ENCODE peak calls at places on chromosome 9, in four cellular contexts. D is tibial artery, S is body of pancreas, Z is transverse colon. O is an unnamed sample.

GRCh38 chr9:95167998-95168397 is 149.5 kb downstream of the FANCC start:
- DNase-seq in D (peak; percentile 55), S (peak; percentile 66), Z (peak; percentile 52), O (peak; percentile 71)

GRCh38 chr9:113931140-113931539 is 55.0 kb downstream of the ZNF618 start:
- DNase-seq in D (no peak), S (peak; percentile 5), Z (no peak), O (no peak)

GRCh38 chr9:85258823-85259370 is 482.9 kb downstream of the AGTPBP1 start:
- DNase-seq in D (peak; percentile 45), S (peak; percentile 68), Z (peak; percentile 57), O (peak; percentile 74)

GRCh38 chr9:105132576-105132975 is 111.9 kb upstream of the SLC44A1 start:
- DNase-seq in D (no peak), S (no peak), Z (no peak), O (no peak)

GRCh38 chr9:85215936-85216335 is 525.8 kb downstream of the AGTPBP1 start:
- DNase-seq in D (no peak), S (no peak), Z (no peak), O (no peak)

GRCh38 chr9:126317513-126317912 is 9.1 kb upstream of the MVB12B start:
- DNase-seq in D (no peak), S (no peak), Z (peak; percentile 51), O (peak; percentile 34)

GRCh38 chr9:138020120-138020794 is 142.7 kb downstream of the CACNA1B start:
- DNase-seq in D (no peak), S (no peak), Z (no peak), O (no peak)

GRCh38 chr9:92439921-92440750 is 15.9 kb upstream of the OMD start:
- DNase-seq in D (no peak), S (no peak), Z (no peak), O (no peak)

GRCh38 chr9:94167055-94167346 is 82.7 kb downstream of the PTPDC1 start:
- DNase-seq in D (no peak), S (no peak), Z (no peak), O (no peak)

GRCh38 chr9:121527371-121527770 is 27.7 kb upstream of the GGTA1 start:
- DNase-seq in D (no peak), S (no peak), Z (no peak), O (no peak)

DNA sequence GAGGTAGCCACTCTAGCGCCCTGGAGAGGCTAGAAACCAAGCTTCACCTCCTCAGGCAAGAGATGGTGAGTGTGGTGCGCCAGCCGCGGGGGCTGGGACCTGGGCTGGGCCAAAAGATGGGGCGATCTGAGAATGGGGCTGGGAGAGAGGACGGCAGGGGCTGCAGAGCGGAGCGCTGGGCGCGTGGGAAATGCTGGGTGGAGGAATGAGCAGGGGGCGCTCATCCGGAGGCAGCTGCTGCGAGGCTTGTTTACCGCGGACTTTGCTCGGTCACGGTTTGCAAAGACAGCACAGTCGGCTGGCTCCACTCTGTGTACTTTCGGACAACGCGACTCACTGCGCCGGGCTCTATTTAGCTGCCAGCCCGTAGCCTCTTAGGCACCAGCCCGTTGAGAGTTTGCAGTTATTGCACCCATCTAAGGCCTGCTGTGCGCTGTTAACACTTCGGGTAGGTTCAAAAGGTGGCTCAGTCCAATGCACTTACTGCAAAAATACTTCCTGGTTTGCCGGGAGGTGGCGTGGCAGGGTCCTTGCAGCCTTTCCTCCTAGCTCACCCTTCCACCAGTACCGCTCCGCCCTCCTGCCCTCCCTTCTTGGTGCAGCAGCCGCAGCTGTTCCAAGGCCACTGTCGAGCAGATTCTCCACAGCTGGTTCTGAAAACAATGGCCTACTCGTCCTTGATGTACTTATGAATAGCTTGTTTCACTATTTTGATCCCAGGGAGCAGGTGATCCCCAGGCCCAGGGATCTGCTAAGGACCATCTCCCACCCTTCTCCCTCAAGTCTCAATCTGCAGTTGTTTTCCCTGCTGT is 1.3 kb downstream of the LURAP1L start:
- DNase-seq in D (peak; percentile 89), S (peak; percentile 84), Z (peak; percentile 89), O (peak; percentile 83)
- TF ChIP-seq CTCF in D (peak; percentile 47), S (peak; percentile 66), Z (peak; percentile 56), O (peak; percentile 12)

DNA sequence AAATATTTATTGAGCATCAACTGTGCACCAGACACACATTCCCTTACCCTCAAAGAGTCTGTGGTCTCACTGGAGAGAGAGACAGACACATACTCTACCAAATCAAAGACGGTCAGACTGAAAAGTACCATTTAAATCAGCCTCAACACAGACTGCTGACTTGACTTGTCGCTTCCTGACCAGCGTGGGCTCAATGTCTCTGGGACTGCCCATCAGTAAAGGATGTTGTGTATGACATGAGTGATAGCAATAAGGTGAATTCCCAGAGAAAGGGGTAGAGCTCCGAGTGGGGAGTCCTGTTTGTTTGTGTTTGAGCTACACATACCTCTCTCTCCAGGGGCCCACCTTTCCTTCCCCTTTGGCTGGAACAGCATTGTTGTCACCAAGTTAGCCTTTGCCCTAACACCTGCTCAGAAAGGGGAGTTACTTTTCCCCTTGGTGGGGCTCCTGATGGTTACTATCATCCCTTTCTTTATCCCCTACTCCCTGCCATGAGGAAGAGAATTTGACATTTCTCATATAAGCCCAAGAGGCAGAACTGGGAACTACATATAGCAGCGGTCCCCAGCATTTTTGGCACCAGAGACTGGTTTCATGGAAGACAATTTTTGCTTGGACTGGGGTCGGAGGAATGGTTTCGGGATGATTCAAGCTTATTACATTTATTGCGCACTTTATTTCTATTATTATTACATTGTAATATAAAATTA is 33.9 kb downstream of the NR4A3 start:
- DNase-seq in D (no peak), S (no peak), Z (no peak), O (no peak)
- TF ChIP-seq CTCF in D (no peak), S (no peak), Z (no peak), O (no peak)

GRCh38 chr9:128704356-128704670 is 2.0 kb downstream of the PKN3 start:
- DNase-seq in D (no peak), S (no peak), Z (no peak), O (no peak)

GRCh38 chr9:128702949-128703615 is 779 bp downstream of the PKN3 start:
- DNase-seq in D (no peak), S (no peak), Z (no peak), O (no peak)

GRCh38 chr9:128705051-128705965 is 3.0 kb downstream of the PKN3 start:
- DNase-seq in D (no peak), S (no peak), Z (no peak), O (no peak)

GRCh38 chr9:128703616-128704355 is 1.5 kb downstream of the PKN3 start:
- DNase-seq in D (no peak), S (no peak), Z (no peak), O (no peak)

DNA sequence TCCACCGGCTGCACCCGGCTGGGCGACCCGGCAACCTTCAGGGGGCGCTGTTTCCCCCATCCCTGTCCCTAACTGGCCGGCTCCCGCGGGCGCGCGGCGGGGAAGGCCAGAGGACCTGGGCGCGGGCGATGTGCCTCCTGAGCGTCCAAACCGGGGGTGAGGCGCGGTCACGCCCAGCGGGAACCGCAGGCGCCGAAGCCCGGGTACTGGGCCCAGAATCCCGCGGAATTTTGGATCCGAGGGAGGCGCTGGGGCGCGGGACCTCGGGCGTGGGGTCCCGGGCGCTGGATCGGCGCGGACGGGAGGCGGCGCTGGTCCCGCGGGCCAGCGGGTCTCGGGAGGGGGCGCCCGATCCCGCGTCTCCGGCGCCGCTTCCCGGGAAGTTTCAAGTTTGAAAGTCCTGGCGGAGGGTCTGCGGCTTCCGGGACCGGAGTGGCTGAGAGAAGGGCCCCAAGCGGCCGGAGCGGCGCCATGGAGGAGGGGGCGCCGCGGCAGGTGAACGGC is at the start of gene PKN3:
- DNase-seq in D (peak; percentile 80), S (peak; percentile 88), Z (peak; percentile 92), O (peak; percentile 91)
- TF ChIP-seq CTCF in D (peak; percentile 86), S (peak; percentile 85), Z (peak; percentile 89), O (peak; percentile 75)

GRCh38 chr9:10112070-10112469 is 500.7 kb downstream of the PTPRD start:
- DNase-seq in D (no peak), S (no peak), Z (no peak), O (no peak)
- TF ChIP-seq CTCF in D (no peak), S (no peak), Z (no peak), O (no peak)

DNA sequence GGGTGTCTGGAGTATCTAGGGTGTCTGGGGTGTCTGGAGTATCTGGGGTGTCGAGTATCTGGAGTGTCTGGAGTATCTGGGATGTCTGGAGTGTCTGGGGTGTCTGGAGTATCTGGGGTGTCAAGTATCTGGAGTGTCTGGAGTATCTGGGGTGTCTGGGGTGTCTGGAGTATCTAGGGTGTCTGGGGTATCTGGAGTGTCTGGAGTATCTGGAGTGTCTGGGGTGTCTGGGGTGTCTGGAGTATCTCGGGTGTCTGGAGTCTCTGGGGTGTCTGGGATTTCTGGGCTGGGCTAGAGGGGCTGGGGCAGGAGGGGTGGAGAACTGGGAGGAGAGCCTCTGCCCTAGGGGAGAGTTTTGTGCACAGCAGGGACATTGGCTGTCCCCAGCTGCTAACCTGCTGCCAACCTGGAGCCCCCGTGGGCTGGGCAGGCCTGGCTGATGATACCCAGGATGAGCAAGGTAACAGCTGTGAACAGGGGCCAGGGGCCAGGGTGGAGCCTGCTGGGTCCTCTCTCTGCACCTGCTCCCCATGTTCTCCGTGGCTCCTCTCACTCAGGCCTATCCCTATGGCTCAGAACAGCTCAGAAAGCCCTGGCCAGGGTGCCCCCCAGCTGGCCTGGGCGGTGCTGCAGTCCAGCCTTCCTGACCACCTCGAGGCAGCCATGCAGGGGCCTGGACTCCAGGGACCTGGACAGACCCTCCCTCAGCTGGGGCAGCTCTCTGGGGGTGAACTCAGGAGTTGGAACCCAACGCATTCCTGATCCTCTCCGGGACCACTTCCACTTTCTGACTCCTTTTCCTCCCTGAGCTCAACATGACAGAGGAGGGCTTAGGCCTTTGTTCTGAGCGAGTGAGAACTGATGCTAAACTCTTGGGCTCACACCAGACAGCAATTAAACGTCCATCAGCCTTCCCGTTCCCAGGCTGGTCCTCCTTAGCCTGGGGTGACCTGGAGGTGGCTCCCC is 29.9 kb downstream of the LHX3 start:
- DNase-seq in D (no peak), S (no peak), Z (no peak), O (no peak)
- TF ChIP-seq CTCF in D (no peak), S (no peak), Z (no peak), O (no peak)

GRCh38 chr9:131404987-131405386 is 11.1 kb downstream of the PRRC2B start:
- DNase-seq in D (no peak), S (no peak), Z (no peak), O (no peak)

GRCh38 chr9:131405858-131406566 is 12.1 kb downstream of the PRRC2B start:
- DNase-seq in D (no peak), S (no peak), Z (no peak), O (no peak)

GRCh38 chr9:131403493-131403773 is 9.5 kb downstream of the PRRC2B start:
- DNase-seq in D (no peak), S (no peak), Z (no peak), O (no peak)

GRCh38 chr9:131405429-131405828 is 11.5 kb downstream of the PRRC2B start:
- DNase-seq in D (no peak), S (no peak), Z (no peak), O (no peak)

DNA sequence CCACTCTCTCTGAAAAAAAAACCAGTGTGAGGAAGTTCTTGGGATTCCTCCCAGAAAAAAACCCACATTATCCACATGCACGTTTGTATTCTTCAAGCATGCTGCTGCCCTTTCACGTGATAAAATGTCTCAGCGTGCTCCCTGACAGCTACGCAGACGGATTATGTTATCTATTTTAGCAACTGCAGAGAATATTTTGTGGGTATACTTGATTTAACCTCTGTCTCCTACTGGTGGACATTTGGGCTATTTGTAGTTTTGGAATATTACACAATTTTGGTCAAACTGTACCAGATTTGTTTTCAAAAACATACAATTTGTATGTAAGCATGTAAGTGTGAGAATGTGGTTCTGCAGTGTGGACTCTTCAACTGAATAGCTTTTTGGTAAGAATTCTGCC is 10.7 kb downstream of the PRRC2B start:
- DNase-seq in D (no peak), S (no peak), Z (no peak), O (no peak)
- TF ChIP-seq CTCF in D (no peak), S (no peak), Z (no peak), O (no peak)

GRCh38 chr9:76591256-76591950 is 132.4 kb downstream of the GCNT1 start:
- DNase-seq in D (no peak), S (no peak), Z (no peak), O (no peak)
- TF ChIP-seq CTCF in D (no peak), S (no peak), Z (no peak), O (no peak)

GRCh38 chr9:99169982-99170761 is 51.6 kb downstream of the ALG2 start:
- DNase-seq in D (no peak), S (no peak), Z (no peak), O (no peak)
- TF ChIP-seq CTCF in D (no peak), S (no peak), Z (no peak), O (no peak)